ENCODE peak calls at places on chromosomes 4 and X, in eight cellular contexts. B, P, O, L, S, E, G and V are unnamed samples.

GRCh38 chr4:41125558-41126311 is 88.6 kb downstream of the APBB2 start:
- DNase-seq in O (no peak), S (no peak), B (no peak), L (no peak), P (no peak), G (no peak), E (no peak), V (no peak)

GRCh38 chrX:42869659-42870476 is 91.9 kb upstream of the PPP1R2C start:
- DNase-seq in O (no peak), G (no peak), E (no peak), S (no peak), L (no peak), P (no peak), B (no peak), V (no peak)

GRCh38 chr4:94561249-94562024 is 109.7 kb downstream of the PDLIM5 start:
- DNase-seq in B (no peak), S (no peak), O (no peak), P (no peak), L (peak; percentile 77), G (no peak), E (no peak), V (no peak)

GRCh38 chrX:135287266-135287823 is 21.9 kb upstream of the ETDC start:
- DNase-seq in O (no peak), S (no peak), L (no peak), E (no peak), B (no peak), P (no peak), G (no peak), V (no peak)

GRCh38 chr4:159551268-159551667 is 448.4 kb downstream of the RAPGEF2 start:
- DNase-seq in E (no peak), S (no peak), B (no peak), P (no peak), O (no peak), L (peak; percentile 16), G (no peak), V (no peak)

GRCh38 chrX:153818571-153819397 is 11.6 kb downstream of the PDZD4 start:
- DNase-seq in S (no peak), O (peak; percentile 26), E (peak; percentile 33), G (no peak), B (peak; percentile 55), L (peak; percentile 43), P (peak; percentile 41), V (no peak)

GRCh38 chrX:125288343-125288742 is 31.3 kb upstream of the TEX13C start:
- DNase-seq in O (no peak), L (no peak), B (no peak), G (no peak), S (no peak), E (no peak), P (no peak), V (no peak)

GRCh38 chr4:108700358-108700757 is 50.0 kb downstream of the OSTC start:
- DNase-seq in P (no peak), G (no peak), S (peak; percentile 38), O (no peak), B (no peak), L (peak; percentile 45), E (no peak), V (no peak)

GRCh38 chr4:94342713-94343112 is at the start of gene HPGDS:
- DNase-seq in B (no peak), L (no peak), G (peak; percentile 12), S (no peak), E (no peak), P (no peak), O (no peak), V (no peak)

GRCh38 chr4:109434007-109434792 is 585 bp downstream of the SEC24B start:
- DNase-seq in L (peak; percentile 66), P (peak; percentile 44), G (peak; percentile 50), B (peak; percentile 59), E (peak; percentile 6), S (no peak), O (peak; percentile 5), V (peak; percentile 23)

GRCh38 chrX:107348990-107349389 is 100.5 kb upstream of the FRMPD3 start:
- DNase-seq in G (no peak), S (no peak), E (no peak), O (no peak), B (no peak), P (no peak), L (no peak), V (no peak)

GRCh38 chrX:13101439-13102139 is 57.2 kb upstream of the FAM9C start:
- DNase-seq in B (no peak), G (no peak), O (no peak), L (peak; percentile 90), E (no peak), S (peak; percentile 59), P (peak; percentile 54), V (no peak)

GRCh38 chr4:98739718-98740117 is 81.3 kb upstream of the TSPAN5 start:
- DNase-seq in P (no peak), E (no peak), G (no peak), B (no peak), L (no peak), O (no peak), S (no peak), V (no peak)

GRCh38 chrX:137233478-137233877 is 199.7 kb upstream of the GPR101 start:
- DNase-seq in G (no peak), P (no peak), B (no peak), S (no peak), O (no peak), L (no peak), E (no peak), V (no peak)